ENCODE peak calls at places on chromosomes 13 and 19, in seven cellular contexts. R, O, G, D, M, Z and W are unnamed samples. For H3K79me2 and H3K27me3, the result is how much of the 10 kb centered on the place peaks cover.

GRCh38 chr19:40143612-40144011 is 47.6 kb upstream of the MAP3K10 start:
- DNase-seq in R (peak), O (no peak), G (no peak), D (no peak), M (no peak), Z (no peak), W (no peak)

GRCh38 chr13:61148691-61149332 is 266.8 kb downstream of the PCDH20 start:
- DNase-seq in R (no peak), O (no peak), G (peak), D (no peak), M (no peak), Z (no peak), W (peak)

GRCh38 chr13:100659578-100659977 is 15.0 kb downstream of the TMTC4 start:
- DNase-seq in R (no peak), O (no peak), G (no peak), D (no peak), M (peak), Z (no peak), W (no peak)

GRCh38 chr13:51636349-51636890 is 52.2 kb downstream of the WDFY2 start:
- DNase-seq in R (no peak), O (no peak), G (no peak), D (no peak), M (no peak), Z (no peak), W (no peak)

GRCh38 chr19:17121736-17122293 is 46.2 kb downstream of the MYO9B start:
- DNase-seq in R (peak), O (no peak), G (peak), D (peak), M (no peak), Z (no peak), W (peak)

GRCh38 chr13:74288361-74288911 is 154.2 kb upstream of the KLF12 start:
- DNase-seq in R (peak), O (peak), G (no peak), D (no peak), M (peak), Z (no peak), W (peak)

GRCh38 chr13:19058566-19058965 is 123.1 kb downstream of the TUBA3C start:
- DNase-seq in R (no peak), O (no peak), G (no peak), D (no peak), M (no peak), Z (no peak), W (no peak)

GRCh38 chr13:107803822-107804495 is 411.4 kb downstream of the LIG4 start:
- DNase-seq in R (no peak), O (no peak), G (no peak), D (no peak), M (no peak), Z (no peak), W (no peak)

GRCh38 chr19:39409207-39409885 is 2.7 kb downstream of the ZFP36 start:
- DNase-seq in R (peak), O (peak), G (peak), D (peak), M (peak), Z (peak), W (no peak)

GRCh38 chr19:18904334-18905057 is 8.5 kb upstream of the CERS1 start:
- DNase-seq in R (no peak), O (no peak), G (no peak), D (no peak), M (no peak), Z (no peak), W (no peak)

GRCh38 chr19:57317503-57317902 is 2.8 kb upstream of the ZNF543 start:
- DNase-seq in R (no peak), O (peak), G (no peak), D (peak), M (no peak), Z (no peak), W (no peak)

GRCh38 chr19:5925830-5926459 is 11.9 kb downstream of the CAPS start:
- DNase-seq in R (no peak), O (no peak), G (no peak), D (no peak), M (no peak), Z (no peak), W (no peak)

GRCh38 chr19:33301011-33301899 is 1.1 kb downstream of the CEBPA start:
- DNase-seq in R (no peak), O (peak), G (no peak), D (peak), M (no peak), Z (no peak), W (no peak)

GRCh38 chr13:60765700-60766411 is 368.8 kb downstream of the TDRD3 start:
- DNase-seq in R (no peak), O (no peak), G (peak), D (no peak), M (peak), Z (no peak), W (peak)

GRCh38 chr13:109764045-109764444 is 22.3 kb downstream of the IRS2 start:
- DNase-seq in R (no peak), O (no peak), G (no peak), D (no peak), M (peak), Z (no peak), W (no peak)

GRCh38 chr19:1850809-1851544 is 2.7 kb upstream of the REXO1 start:
- DNase-seq in R (no peak), O (no peak), G (no peak), D (no peak), M (peak), Z (no peak), W (no peak)

GRCh38 chr13:88345171-88345847 is 674.1 kb downstream of the SLITRK5 start:
- DNase-seq in R (no peak), O (peak), G (no peak), D (no peak), M (no peak), Z (no peak), W (no peak)

GRCh38 chr19:12792048-12792852 is 964 bp downstream of the JUNB start:
- DNase-seq in R (peak), O (peak), G (no peak), D (peak), M (peak), Z (no peak), W (no peak)

GRCh38 chr13:46359731-46360130 is 27.3 kb downstream of the RUBCNL start:
- DNase-seq in R (no peak), O (no peak), G (peak), D (peak), M (no peak), Z (no peak), W (peak)

GRCh38 chr13:31515427-31515826 is 223.9 kb upstream of the RXFP2 start:
- DNase-seq in R (no peak), O (no peak), G (no peak), D (no peak), M (no peak), Z (no peak), W (no peak)

GRCh38 chr19:2168619-2169424 is 5.1 kb downstream of the DOT1L start:
- DNase-seq in R (no peak), O (peak), G (peak), D (peak), M (peak), Z (peak), W (peak)

GRCh38 chr19:29290853-29291252 is 77.9 kb upstream of the UQCRFS1 start:
- DNase-seq in R (peak), O (no peak), G (no peak), D (no peak), M (peak), Z (no peak), W (no peak)
- H3K79me2 ChIP-seq in R (under half), O (under half), G (under half), D (under half), M (under half), Z (under half), W (under half)

GRCh38 chr13:83547043-83547442 is 335.2 kb downstream of the SLITRK1 start:
- DNase-seq in R (no peak), O (no peak), G (no peak), D (no peak), M (no peak), Z (no peak), W (no peak)
- H3K27me3 ChIP-seq in R (under half), O (under half), G (under half), D (under half), M (under half), Z (under half), W (under half)

DNA sequence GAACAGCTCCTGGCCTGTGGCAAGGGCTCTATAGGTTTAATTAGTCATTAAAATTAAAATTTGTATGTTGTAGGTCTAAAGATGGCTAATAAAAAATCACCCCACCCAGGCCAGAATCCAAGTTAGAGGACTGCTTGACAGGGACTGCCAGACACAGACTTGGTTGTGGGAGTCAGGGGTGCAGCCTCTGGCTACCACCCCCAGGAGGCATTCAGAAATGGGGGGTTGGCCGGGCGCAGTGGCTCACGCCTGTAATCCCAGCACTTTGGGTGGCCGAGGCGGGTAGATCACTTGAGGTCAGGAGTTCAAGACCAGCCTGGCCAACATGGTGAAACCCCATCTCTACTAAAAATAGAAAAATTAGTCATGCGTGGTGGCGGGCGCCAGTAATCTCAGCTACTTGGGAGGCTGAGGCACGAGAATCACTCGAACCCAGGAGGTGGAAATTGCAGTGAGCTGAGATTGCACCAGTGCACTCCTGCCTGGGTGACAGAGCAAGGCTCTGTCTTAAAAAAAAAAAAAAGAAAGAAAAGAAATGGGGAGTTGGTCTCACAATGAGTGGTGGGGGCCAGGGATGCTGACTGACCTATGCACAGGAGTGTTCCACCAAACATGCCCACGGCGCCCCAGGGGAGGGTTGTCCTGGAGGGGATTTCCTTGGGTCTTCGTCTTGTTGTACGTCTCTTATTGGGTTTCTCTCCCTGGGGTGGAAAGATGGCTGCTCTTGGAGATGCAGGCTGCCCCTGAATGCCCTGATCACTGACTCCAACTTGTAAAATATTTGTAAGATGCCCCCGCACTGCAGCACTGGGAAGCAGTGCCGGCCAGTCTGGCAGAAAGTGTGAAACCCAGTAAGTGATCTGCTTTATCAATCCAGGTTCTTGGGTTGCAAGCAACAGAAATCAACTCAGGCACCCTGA is 68.8 kb downstream of the SIPA1L3 start:
- DNase-seq in R (no peak), O (no peak), G (no peak), D (no peak), M (no peak), Z (no peak), W (no peak)
- H3K79me2 ChIP-seq in R (half or more), O (half or more), G (under half), D (half or more), M (under half), Z (half or more), W (half or more)

GRCh38 chr19:42173695-42174094 is 41.4 kb upstream of the POU2F2 start:
- DNase-seq in R (no peak), O (no peak), G (no peak), D (no peak), M (no peak), Z (no peak), W (no peak)
- H3K27me3 ChIP-seq in R (under half), O (under half), G (under half), D (under half), M (under half), Z (under half), W (under half)

GRCh38 chr19:3420244-3420755 is 53.9 kb downstream of the NFIC start:
- DNase-seq in R (no peak), O (no peak), G (no peak), D (no peak), M (no peak), Z (no peak), W (no peak)
- H3K79me2 ChIP-seq in R (under half), O (half or more), G (under half), D (half or more), M (under half), Z (half or more), W (half or more)

DNA sequence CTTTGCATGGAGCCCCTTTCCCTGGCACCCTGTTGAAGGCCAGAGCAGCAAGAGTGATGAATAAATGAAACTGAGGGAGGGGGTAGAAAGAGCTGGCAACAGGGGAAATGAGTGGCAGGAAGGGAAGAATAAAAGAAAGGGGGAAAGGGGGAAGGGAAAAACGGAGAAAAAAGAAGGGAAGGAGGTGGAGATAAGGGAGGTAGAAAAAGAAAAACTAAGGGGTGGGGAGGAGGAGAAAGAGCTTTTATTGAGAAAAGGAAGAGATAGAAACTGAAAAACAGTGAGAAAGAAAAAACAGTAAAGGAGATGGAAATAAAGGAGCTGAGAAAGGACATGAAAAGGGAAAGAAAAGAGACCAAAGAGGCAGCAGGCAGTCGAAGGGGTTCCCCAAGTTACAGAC is 42.1 kb downstream of the DEDD2 start:
- DNase-seq in R (no peak), O (no peak), G (no peak), D (no peak), M (no peak), Z (no peak), W (no peak)
- H3K27me3 ChIP-seq in R (under half), O (under half), G (half or more), D (under half), M (under half), Z (half or more), W (under half)

GRCh38 chr13:98547455-98547854 is 29.5 kb downstream of the STK24 start:
- DNase-seq in R (no peak), O (no peak), G (no peak), D (no peak), M (no peak), Z (no peak), W (no peak)

GRCh38 chr13:98546402-98546801 is 30.5 kb downstream of the STK24 start:
- DNase-seq in R (no peak), O (no peak), G (no peak), D (no peak), M (peak), Z (no peak), W (no peak)

GRCh38 chr13:98548230-98548629 is 28.7 kb downstream of the STK24 start:
- DNase-seq in R (no peak), O (no peak), G (no peak), D (peak), M (no peak), Z (no peak), W (no peak)

GRCh38 chr13:98549728-98550317 is 27.1 kb downstream of the STK24 start:
- DNase-seq in R (no peak), O (no peak), G (peak), D (peak), M (no peak), Z (no peak), W (peak)

DNA sequence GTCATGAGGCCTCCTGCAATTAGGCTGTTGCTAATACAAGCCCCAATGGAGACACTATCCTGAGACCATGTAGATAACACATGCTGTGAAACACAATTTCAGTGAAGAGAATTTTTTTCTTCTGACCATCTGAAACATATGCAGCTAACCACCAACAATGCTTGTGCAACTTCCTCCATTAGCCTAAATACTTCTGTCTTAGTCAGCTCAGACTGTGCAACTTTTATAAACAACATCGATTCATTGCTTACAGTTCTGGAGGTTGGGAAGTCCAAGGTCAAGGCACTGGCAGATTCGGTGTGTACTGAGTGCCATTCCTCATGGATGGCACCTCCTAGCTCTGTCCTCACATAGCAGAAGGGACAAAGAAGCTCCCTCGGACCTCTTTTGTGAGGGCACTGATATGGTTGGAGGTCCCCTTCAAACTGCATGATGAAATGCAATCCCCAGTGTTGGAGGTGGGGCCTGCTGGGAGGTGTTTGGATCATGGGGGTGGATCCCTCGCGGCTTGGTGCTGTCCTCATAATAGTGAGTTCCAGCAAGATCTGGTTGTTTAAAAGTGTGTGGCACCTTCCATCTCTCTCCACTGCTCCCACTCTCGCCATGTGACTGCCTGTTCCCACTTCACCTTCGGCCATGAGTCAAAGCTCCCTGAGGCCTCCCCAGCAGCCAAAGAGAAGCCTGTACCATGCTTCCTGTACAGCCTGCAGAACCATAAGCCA is 27.7 kb downstream of the STK24 start:
- DNase-seq in R (no peak), O (no peak), G (peak), D (peak), M (no peak), Z (no peak), W (peak)
- H3K79me2 ChIP-seq in R (half or more), O (half or more), G (half or more), D (half or more), M (half or more), Z (half or more), W (half or more)

DNA sequence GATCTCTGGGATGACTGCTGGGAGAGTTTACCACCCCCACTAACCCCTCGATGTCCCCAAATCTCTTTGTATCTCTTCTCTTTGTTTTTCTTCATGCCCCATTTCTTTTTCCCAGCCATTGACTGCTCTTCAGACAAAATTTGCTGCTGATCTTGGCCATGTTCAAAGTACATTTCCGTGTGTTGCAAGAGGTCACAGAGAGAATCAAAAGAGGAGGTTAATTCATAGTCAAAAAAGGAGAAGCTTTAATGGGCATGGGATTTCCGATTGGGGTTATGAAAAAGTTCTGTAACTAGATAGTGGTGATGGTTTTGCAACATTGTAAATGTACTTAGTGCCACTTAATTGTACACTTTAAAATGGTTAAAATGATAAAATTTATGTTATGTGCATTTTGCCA is 121.1 kb downstream of the FLT1 start:
- DNase-seq in R (no peak), O (no peak), G (no peak), D (no peak), M (no peak), Z (no peak), W (no peak)
- H3K27me3 ChIP-seq in R (under half), O (under half), G (under half), D (under half), M (under half), Z (under half), W (under half)

DNA sequence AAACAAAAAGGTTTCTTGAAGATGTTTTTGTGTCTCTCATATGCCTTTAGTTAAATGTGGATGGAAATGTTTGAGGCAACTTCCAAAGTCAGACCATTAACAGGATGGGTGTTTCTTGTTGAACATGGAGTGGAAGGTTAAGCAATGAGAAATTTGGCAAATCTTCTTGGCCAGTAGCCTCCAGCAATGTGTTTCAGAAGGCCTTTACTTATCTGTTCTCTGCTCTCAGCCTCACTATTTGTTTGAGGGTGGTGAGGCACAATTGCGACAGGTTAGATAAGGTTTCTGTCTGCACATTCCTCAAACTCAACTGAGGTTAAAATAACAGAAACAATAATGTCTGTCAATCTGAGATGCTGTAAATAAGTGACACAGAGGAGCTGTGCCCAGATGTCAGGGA is 1019.0 kb downstream of the DIAPH3 start:
- DNase-seq in R (no peak), O (no peak), G (peak), D (no peak), M (no peak), Z (no peak), W (peak)
- H3K79me2 ChIP-seq in R (under half), O (under half), G (under half), D (under half), M (under half), Z (under half), W (under half)